ENCODE peak calls at places on chromosome 10, in six cellular contexts. One of them, this sample, is unnamed.

GRCh38 chr10:31146496-31147219 is 115.0 kb upstream of the ZNF438 start:
- DNase-seq in hippocampal formation: no peak
- DNase-seq in NCI-H526: no peak
- DNase-seq in stomach: no peak
- DNase-seq in amniotic epithelial cell: peak
- DNase-seq in NCI-H446 treated with DMSO at 0.1 percent for 48 hours: no peak
- DNase-seq in this sample: no peak

GRCh38 chr10:80276335-80276734 is 13.1 kb downstream of the MAT1A start:
- DNase-seq in hippocampal formation: no peak
- DNase-seq in NCI-H526: no peak
- DNase-seq in stomach: peak
- DNase-seq in amniotic epithelial cell: no peak
- DNase-seq in NCI-H446 treated with DMSO at 0.1 percent for 48 hours: no peak
- DNase-seq in this sample: no peak

GRCh38 chr10:109831846-109832245 is 91.5 kb downstream of the XPNPEP1 start:
- DNase-seq in hippocampal formation: no peak
- DNase-seq in NCI-H526: no peak
- DNase-seq in stomach: no peak
- DNase-seq in amniotic epithelial cell: no peak
- DNase-seq in NCI-H446 treated with DMSO at 0.1 percent for 48 hours: no peak
- DNase-seq in this sample: no peak

GRCh38 chr10:83983578-83984255 is 155.6 kb upstream of the GHITM start:
- DNase-seq in hippocampal formation: no peak
- DNase-seq in NCI-H526: peak
- DNase-seq in stomach: no peak
- DNase-seq in amniotic epithelial cell: peak
- DNase-seq in NCI-H446 treated with DMSO at 0.1 percent for 48 hours: no peak
- DNase-seq in this sample: peak

GRCh38 chr10:3412071-3412582 is 239.5 kb upstream of the PITRM1 start:
- DNase-seq in hippocampal formation: no peak
- DNase-seq in NCI-H526: no peak
- DNase-seq in stomach: no peak
- DNase-seq in amniotic epithelial cell: no peak
- DNase-seq in NCI-H446 treated with DMSO at 0.1 percent for 48 hours: no peak
- DNase-seq in this sample: no peak

GRCh38 chr10:122173337-122173736 is 97.8 kb upstream of the BTBD16 start:
- DNase-seq in hippocampal formation: no peak
- DNase-seq in NCI-H526: no peak
- DNase-seq in stomach: no peak
- DNase-seq in amniotic epithelial cell: no peak
- DNase-seq in NCI-H446 treated with DMSO at 0.1 percent for 48 hours: no peak
- DNase-seq in this sample: no peak

GRCh38 chr10:107553470-107553869 is 389.0 kb upstream of the SORCS1 start:
- DNase-seq in hippocampal formation: no peak
- DNase-seq in NCI-H526: no peak
- DNase-seq in stomach: no peak
- DNase-seq in amniotic epithelial cell: no peak
- DNase-seq in NCI-H446 treated with DMSO at 0.1 percent for 48 hours: no peak
- DNase-seq in this sample: no peak

GRCh38 chr10:69533658-69534057 is 39.6 kb downstream of the NEUROG3 start:
- DNase-seq in hippocampal formation: no peak
- DNase-seq in NCI-H526: no peak
- DNase-seq in stomach: no peak
- DNase-seq in amniotic epithelial cell: no peak
- DNase-seq in NCI-H446 treated with DMSO at 0.1 percent for 48 hours: no peak
- DNase-seq in this sample: no peak

GRCh38 chr10:94036664-94037033 is 42.9 kb downstream of the PLCE1 start:
- DNase-seq in hippocampal formation: no peak
- DNase-seq in NCI-H526: no peak
- DNase-seq in stomach: no peak
- DNase-seq in amniotic epithelial cell: no peak
- DNase-seq in NCI-H446 treated with DMSO at 0.1 percent for 48 hours: no peak
- DNase-seq in this sample: no peak

GRCh38 chr10:31554556-31554955 is 235.5 kb downstream of the ZEB1 start:
- DNase-seq in hippocampal formation: no peak
- DNase-seq in NCI-H526: no peak
- DNase-seq in stomach: no peak
- DNase-seq in amniotic epithelial cell: peak
- DNase-seq in NCI-H446 treated with DMSO at 0.1 percent for 48 hours: no peak
- DNase-seq in this sample: no peak

GRCh38 chr10:103493911-103494877 is 689 bp downstream of the NEURL1 start:
- DNase-seq in hippocampal formation: no peak
- DNase-seq in NCI-H526: no peak
- DNase-seq in stomach: no peak
- DNase-seq in amniotic epithelial cell: no peak
- DNase-seq in NCI-H446 treated with DMSO at 0.1 percent for 48 hours: no peak
- DNase-seq in this sample: no peak

GRCh38 chr10:33279276-33279675 is 55.2 kb downstream of the NRP1 start:
- DNase-seq in hippocampal formation: no peak
- DNase-seq in NCI-H526: no peak
- DNase-seq in stomach: no peak
- DNase-seq in amniotic epithelial cell: peak
- DNase-seq in NCI-H446 treated with DMSO at 0.1 percent for 48 hours: no peak
- DNase-seq in this sample: no peak

This sample was measured in NCI-H1694 treated with DMSO at 0.1 percent for 48 hours.